ENCODE peak calls at places on chromosomes 3 and 15, in nine cellular contexts. Y is H7; B is neuronal stem cell; P is CD8-positive, alpha-beta T cell; H is lower lobe of right lung; D is colonic mucosa; E is HL-60; U is body of pancreas; K is breast epithelium. O is an unnamed sample. For H3K27me3, the result is how much of the 10 kb centered on the place peaks cover.

GRCh38 chr3:180961087-180961486 is 28.4 kb downstream of the DNAJC19 start:
- DNase-seq in Y (no peak), B (no peak), P (no peak), H (no peak), D (no peak), E (no peak), U (no peak), K (no peak), O (no peak)

GRCh38 chr3:70516081-70516480 is 203.6 kb upstream of the MDFIC2 start:
- DNase-seq in Y (no peak), B (no peak), P (no peak), H (no peak), D (no peak), E (no peak), U (peak), K (no peak), O (no peak)

GRCh38 chr3:155078959-155079794 is 942 bp upstream of the MME start:
- DNase-seq in Y (peak), B (peak), P (no peak), H (no peak), D (no peak), E (no peak), U (no peak), K (no peak), O (no peak)

GRCh38 chr15:51368751-51369450 is 27.4 kb downstream of the GLDN start:
- DNase-seq in Y (no peak), B (no peak), P (no peak), H (no peak), D (no peak), E (no peak), U (no peak), K (no peak), O (no peak)

GRCh38 chr15:64137226-64137833 is 14.2 kb upstream of the SNX22 start:
- DNase-seq in Y (peak), B (no peak), P (no peak), H (no peak), D (no peak), E (no peak), U (no peak), K (no peak), O (no peak)

GRCh38 chr15:59812185-59812870 is 123.2 kb upstream of the BNIP2 start:
- DNase-seq in Y (no peak), B (no peak), P (no peak), H (no peak), D (no peak), E (no peak), U (no peak), K (no peak), O (no peak)

GRCh38 chr3:16064660-16065414 is 109.6 kb upstream of the GALNT15 start:
- DNase-seq in Y (no peak), B (no peak), P (no peak), H (no peak), D (peak), E (no peak), U (peak), K (no peak), O (peak)

GRCh38 chr15:29749365-29750086 is 72.7 kb downstream of the TJP1 start:
- DNase-seq in Y (peak), B (no peak), P (no peak), H (no peak), D (no peak), E (no peak), U (no peak), K (no peak), O (no peak)

GRCh38 chr3:81349941-81350340 is 411.5 kb downstream of the GBE1 start:
- DNase-seq in Y (no peak), B (no peak), P (no peak), H (no peak), D (no peak), E (no peak), U (no peak), K (no peak), O (no peak)

GRCh38 chr3:141402476-141403171 is 34.3 kb downstream of the ZBTB38 start:
- DNase-seq in Y (peak), B (peak), P (peak), H (peak), D (peak), E (no peak), U (peak), K (peak), O (peak)

GRCh38 chr15:89034305-89034704 is 54.0 kb upstream of the ABHD2 start:
- DNase-seq in Y (peak), B (no peak), P (no peak), H (no peak), D (no peak), E (no peak), U (no peak), K (no peak), O (no peak)

GRCh38 chr3:46877671-46878125 is at the start of gene PTH1R:
- DNase-seq in Y (no peak), B (no peak), P (no peak), H (no peak), D (no peak), E (no peak), U (no peak), K (no peak), O (no peak)
- H3K27me3 ChIP-seq in Y (half or more), B (half or more), P (under half), H (under half), D (under half), E (under half), U (under half), K (under half), O (under half)

GRCh38 chr15:55738715-55739114 is 4.2 kb downstream of the PRTG start:
- DNase-seq in Y (no peak), B (no peak), P (no peak), H (no peak), D (no peak), E (no peak), U (no peak), K (no peak), O (no peak)

GRCh38 chr15:55740981-55741591 is 1.9 kb downstream of the PRTG start:
- DNase-seq in Y (no peak), B (no peak), P (no peak), H (no peak), D (no peak), E (no peak), U (no peak), K (no peak), O (no peak)

GRCh38 chr15:55741592-55742497 is 1.1 kb downstream of the PRTG start:
- DNase-seq in Y (peak), B (no peak), P (no peak), H (no peak), D (peak), E (no peak), U (peak), K (no peak), O (no peak)

GRCh38 chr15:55740479-55740878 is 2.5 kb downstream of the PRTG start:
- DNase-seq in Y (no peak), B (no peak), P (no peak), H (no peak), D (no peak), E (no peak), U (no peak), K (no peak), O (no peak)

GRCh38 chr15:55739641-55740040 is 3.3 kb downstream of the PRTG start:
- DNase-seq in Y (no peak), B (peak), P (no peak), H (no peak), D (no peak), E (no peak), U (no peak), K (no peak), O (no peak)
- H3K27me3 ChIP-seq in Y (half or more), B (under half), P (under half), H (under half), D (half or more), E (under half), U (under half), K (under half), O (under half)

DNA sequence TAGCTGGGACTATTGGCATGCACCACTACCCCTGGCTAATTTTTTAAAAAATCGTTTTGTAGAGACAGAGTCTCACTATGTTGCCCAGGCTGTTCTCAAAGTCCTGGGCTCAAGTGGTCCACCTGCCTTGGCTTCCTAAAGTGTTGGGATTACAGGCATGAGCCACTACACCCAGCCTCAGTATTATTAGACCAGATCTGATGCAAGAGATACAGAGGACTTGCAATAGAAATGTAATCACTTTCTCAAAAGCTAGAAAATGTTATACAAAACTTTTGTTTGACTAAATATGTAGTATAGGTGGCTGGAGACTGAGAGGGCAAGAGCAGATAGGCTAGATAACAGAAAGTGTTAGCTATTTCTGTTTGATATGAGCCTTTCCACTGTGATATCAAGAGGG is 531.9 kb downstream of the SOX2 start:
- DNase-seq in Y (no peak), B (no peak), P (no peak), H (no peak), D (no peak), E (no peak), U (no peak), K (no peak), O (no peak)
- H3K27me3 ChIP-seq in Y (under half), B (under half), P (under half), H (under half), D (under half), E (under half), U (under half), K (under half), O (under half)

GRCh38 chr3:63029326-63029725 is 154.1 kb upstream of the CADPS start:
- DNase-seq in Y (no peak), B (no peak), P (no peak), H (no peak), D (no peak), E (no peak), U (no peak), K (no peak), O (no peak)

GRCh38 chr3:63032876-63033275 is 157.7 kb upstream of the CADPS start:
- DNase-seq in Y (no peak), B (no peak), P (no peak), H (no peak), D (no peak), E (no peak), U (no peak), K (no peak), O (no peak)

GRCh38 chr3:63034106-63034505 is 158.9 kb upstream of the CADPS start:
- DNase-seq in Y (no peak), B (no peak), P (no peak), H (no peak), D (no peak), E (no peak), U (no peak), K (no peak), O (no peak)

GRCh38 chr3:63030666-63031065 is 155.4 kb upstream of the CADPS start:
- DNase-seq in Y (no peak), B (no peak), P (no peak), H (no peak), D (no peak), E (no peak), U (no peak), K (no peak), O (no peak)

DNA sequence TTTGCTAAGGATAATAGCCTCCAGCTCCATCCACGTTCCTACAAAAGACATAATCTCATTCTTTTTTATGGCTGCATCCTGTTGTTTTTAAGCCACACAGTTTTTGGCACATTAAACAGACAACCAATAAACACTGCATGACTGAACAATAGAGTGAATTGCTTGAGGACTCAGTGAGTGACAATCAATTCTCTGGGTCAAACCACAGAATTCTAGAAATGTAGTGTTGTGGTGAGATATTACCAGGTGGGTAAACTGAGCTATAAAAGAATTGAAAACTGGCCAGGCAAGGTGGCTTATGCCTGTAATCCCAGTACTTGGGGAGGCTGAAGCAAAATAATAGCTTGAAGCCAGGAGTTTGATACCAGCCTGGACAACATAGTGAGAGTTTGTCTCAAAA is 154.7 kb upstream of the CADPS start:
- DNase-seq in Y (no peak), B (no peak), P (no peak), H (no peak), D (no peak), E (no peak), U (no peak), K (no peak), O (no peak)
- H3K27me3 ChIP-seq in Y (under half), B (under half), P (under half), H (under half), D (under half), E (under half), U (under half), K (under half), O (under half)

GRCh38 chr15:66241301-66241700 is 12.2 kb downstream of the MEGF11 start:
- DNase-seq in Y (peak), B (no peak), P (no peak), H (no peak), D (no peak), E (no peak), U (no peak), K (no peak), O (no peak)

GRCh38 chr15:66237513-66238235 is 15.9 kb downstream of the MEGF11 start:
- DNase-seq in Y (peak), B (no peak), P (no peak), H (no peak), D (no peak), E (no peak), U (no peak), K (no peak), O (no peak)

GRCh38 chr15:66238318-66238717 is 15.2 kb downstream of the MEGF11 start:
- DNase-seq in Y (no peak), B (no peak), P (no peak), H (no peak), D (no peak), E (no peak), U (no peak), K (no peak), O (no peak)

GRCh38 chr15:66240240-66240842 is 13.2 kb downstream of the MEGF11 start:
- DNase-seq in Y (no peak), B (no peak), P (no peak), H (no peak), D (no peak), E (no peak), U (no peak), K (no peak), O (no peak)

DNA sequence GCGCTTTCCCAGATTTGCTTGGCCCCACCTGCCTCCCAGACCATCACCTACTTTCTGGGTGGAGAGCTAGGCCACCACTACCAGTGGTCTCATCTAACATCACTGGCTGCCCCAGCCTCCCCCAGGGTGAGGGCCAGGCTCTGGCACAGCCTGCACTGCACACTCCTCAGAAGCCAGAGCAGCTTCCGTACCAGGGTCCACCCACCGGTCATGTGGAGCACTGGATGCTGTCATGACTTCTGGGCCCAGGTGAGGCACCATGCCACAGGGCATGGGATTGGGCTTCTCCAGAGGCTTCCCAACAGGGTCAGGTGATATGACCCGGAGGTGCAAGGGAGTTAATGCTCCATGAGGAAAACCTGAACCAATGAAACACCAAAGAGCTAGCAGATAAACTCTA is 14.0 kb downstream of the MEGF11 start:
- DNase-seq in Y (no peak), B (no peak), P (no peak), H (no peak), D (no peak), E (no peak), U (no peak), K (no peak), O (no peak)
- H3K27me3 ChIP-seq in Y (under half), B (half or more), P (under half), H (under half), D (under half), E (under half), U (under half), K (under half), O (under half)

DNA sequence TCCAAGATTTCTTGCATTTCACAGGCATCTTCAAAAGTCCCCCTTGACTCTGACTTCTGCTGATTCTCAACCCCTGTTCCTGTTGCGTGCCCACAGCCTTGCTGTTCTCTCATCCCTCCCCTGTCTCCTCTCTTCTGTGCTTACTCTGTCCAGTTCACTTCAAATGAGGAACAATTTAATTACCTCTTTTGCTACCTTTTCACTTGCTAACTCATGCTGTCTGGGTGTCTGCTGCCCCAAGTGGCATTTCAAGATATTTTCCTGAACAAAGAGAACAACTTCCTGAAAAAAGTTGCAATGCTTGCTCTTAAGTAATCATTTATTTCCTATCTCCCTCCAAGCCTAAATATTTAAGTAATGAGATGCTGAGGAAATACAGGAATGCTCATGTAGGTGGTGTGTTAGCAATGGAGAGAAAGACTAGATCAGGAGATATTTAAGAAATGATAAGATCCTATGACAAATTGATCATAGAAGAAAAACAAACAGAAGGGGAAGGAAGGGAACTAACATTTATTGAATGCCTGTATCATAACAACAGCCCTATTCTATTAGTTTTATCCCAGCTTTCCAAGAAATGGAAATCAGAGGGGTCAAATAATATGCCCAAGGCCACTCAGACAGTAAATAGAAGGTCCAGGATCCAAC is 42.2 kb downstream of the SV2B start:
- DNase-seq in Y (peak), B (no peak), P (no peak), H (no peak), D (no peak), E (no peak), U (no peak), K (no peak), O (no peak)
- H3K27me3 ChIP-seq in Y (under half), B (under half), P (under half), H (under half), D (under half), E (under half), U (under half), K (under half), O (under half)

GRCh38 chr3:31755911-31756658 is 223.4 kb downstream of the STT3B start:
- DNase-seq in Y (no peak), B (no peak), P (no peak), H (no peak), D (peak), E (no peak), U (no peak), K (no peak), O (no peak)
- H3K27me3 ChIP-seq in Y (under half), B (under half), P (under half), H (under half), D (under half), E (under half), U (under half), K (under half), O (under half)